ENCODE peak calls at places on chromosome 21, in ten cellular contexts. V is activated naive CD4-positive, alpha-beta T cell treated with anti-CD3 and anti-CD28 coated beads, Interleukin-2, amount 50 U/mL, for 16 hours; G is HuH-7; Y is GM12864; N is HFF-Myc; L is aorta; W is head of caudate nucleus; C is transverse colon; O is iris pigment epithelial cell; P is AG20443. K is an unnamed sample.
A peak's percentile ranks its signal among the peaks of the same experiment; 100 is the strongest.

GRCh38 chr21:42883921-42884320 is 4.6 kb upstream of the WDR4 start:
- DNase-seq in L (no peak), W (no peak), P (no peak), G (no peak), C (no peak), O (no peak), V (no peak), N (no peak), Y (no peak), K (no peak)

GRCh38 chr21:25995283-25995682 is 175.3 kb downstream of the APP start:
- DNase-seq in L (no peak), Y (no peak), C (no peak), W (no peak), O (no peak), G (no peak), N (no peak), P (no peak), V (no peak), K (no peak)

GRCh38 chr21:36320421-36321324 is 676 bp downstream of the MORC3 start:
- DNase-seq in P (peak; percentile 71), W (peak; percentile 66), C (peak; percentile 71), N (no peak), O (peak; percentile 73), L (peak; percentile 82), G (peak; percentile 43), Y (no peak), V (no peak), K (peak; percentile 75)

GRCh38 chr21:41659791-41660560 is 106.9 kb downstream of the RIPK4 start:
- DNase-seq in O (peak; percentile 20), L (peak; percentile 95), G (no peak), C (no peak), Y (no peak), W (no peak), N (no peak), V (no peak), P (no peak), K (peak; percentile 74)

GRCh38 chr21:28294046-28294445 is 698.6 kb downstream of the LTN1 start:
- DNase-seq in W (no peak), G (no peak), V (no peak), P (peak; percentile 19), C (no peak), N (no peak), O (peak; percentile 83), L (no peak), Y (no peak), K (no peak)

GRCh38 chr21:45971487-45972352 is 9.8 kb upstream of the COL6A1 start:
- DNase-seq in L (peak; percentile 71), N (peak; percentile 97), G (no peak), Y (no peak), P (peak; percentile 88), O (no peak), C (peak; percentile 35), V (no peak), W (no peak), K (no peak)

GRCh38 chr21:19048088-19048672 is 644.6 kb upstream of the TMPRSS15 start:
- DNase-seq in C (no peak), W (no peak), N (no peak), Y (no peak), P (no peak), V (no peak), L (no peak), G (peak; percentile 5), O (no peak), K (no peak)

GRCh38 chr21:41762236-41762635 is 4.6 kb downstream of the RIPK4 start:
- DNase-seq in P (no peak), O (no peak), Y (no peak), W (no peak), C (no peak), L (no peak), G (no peak), N (no peak), V (no peak), K (no peak)

GRCh38 chr21:44328242-44328895 is 10.8 kb downstream of the CFAP410 start:
- DNase-seq in Y (no peak), L (no peak), P (no peak), N (no peak), V (no peak), O (no peak), W (no peak), G (no peak), C (no peak), K (no peak)

GRCh38 chr21:27275294-27275927 is 308.5 kb upstream of the ADAMTS5 start:
- DNase-seq in N (no peak), O (peak; percentile 90), V (no peak), P (peak; percentile 67), W (no peak), L (no peak), Y (no peak), C (no peak), G (no peak), K (no peak)

GRCh38 chr21:46058339-46059145 is 39.4 kb upstream of the COL6A2 start:
- DNase-seq in O (no peak), L (no peak), N (no peak), Y (no peak), W (no peak), G (no peak), V (no peak), C (no peak), P (no peak), K (no peak)

GRCh38 chr21:39938086-39938611 is 70.9 kb downstream of the PCP4 start:
- DNase-seq in Y (no peak), P (no peak), W (no peak), G (no peak), O (no peak), N (no peak), V (no peak), C (no peak), L (no peak), K (no peak)

GRCh38 chr21:46550511-46550941 is 54.4 kb downstream of the S100B start:
- DNase-seq in G (no peak), W (no peak), L (no peak), Y (no peak), P (no peak), C (no peak), N (no peak), V (no peak), O (no peak), K (no peak)

GRCh38 chr21:38911523-38912354 is 106.0 kb downstream of the ETS2 start:
- DNase-seq in G (no peak), Y (no peak), C (peak; percentile 55), N (no peak), L (no peak), W (no peak), O (no peak), P (no peak), V (no peak), K (peak; percentile 63)

GRCh38 chr21:26115346-26115745 is 55.2 kb downstream of the APP start:
- DNase-seq in C (no peak), O (no peak), G (no peak), L (no peak), Y (no peak), V (no peak), P (no peak), N (peak; percentile 79), W (no peak), K (no peak)

GRCh38 chr21:42518216-42518615 is 4.6 kb downstream of the SLC37A1 start:
- DNase-seq in L (no peak), N (no peak), P (peak; percentile 58), O (peak; percentile 62), V (no peak), W (no peak), C (no peak), G (no peak), Y (no peak), K (no peak)

GRCh38 chr21:28833181-28833580 is 159.5 kb downstream of the LTN1 start:
- DNase-seq in G (no peak), O (no peak), W (no peak), P (no peak), L (no peak), C (no peak), V (no peak), N (no peak), Y (no peak), K (no peak)

K was measured in right lobe of liver.